ENCODE peak calls at places on chromosomes 13 and 19, in ten cellular contexts. U, F, Y, A, E, S, Z, N, P and K are unnamed samples. For H3K4me1, the result is how much of the 10 kb centered on the place peaks cover.

GRCh38 chr19:14369399-14370168 is 11.7 kb upstream of the ADGRE5 start:
- DNase-seq in U (no peak), S (no peak), F (no peak), Z (no peak), E (no peak), Y (no peak), N (peak), P (no peak), A (no peak), K (peak)

GRCh38 chr19:47107201-47107952 is 6.2 kb downstream of the ZC3H4 start:
- DNase-seq in A (peak), F (no peak), Y (no peak), Z (no peak), N (no peak), E (peak), P (no peak), U (no peak), S (no peak), K (no peak)

GRCh38 chr13:48769107-48769704 is 115.5 kb downstream of the CYSLTR2 start:
- DNase-seq in U (peak), Z (peak), A (peak), S (peak), E (no peak), F (no peak), P (peak), Y (peak), N (peak), K (peak)

GRCh38 chr19:50518091-50519005 is 4.6 kb upstream of the ASPDH start:
- DNase-seq in E (peak), S (no peak), P (no peak), N (no peak), A (no peak), Y (no peak), U (peak), Z (no peak), F (no peak), K (no peak)

GRCh38 chr19:56707821-56708220 is 36.3 kb upstream of the ZNF835 start:
- DNase-seq in P (no peak), S (no peak), Y (no peak), F (no peak), N (no peak), E (no peak), Z (no peak), A (no peak), U (no peak), K (no peak)

GRCh38 chr13:87671031-87671823 is at the start of gene SLITRK5:
- DNase-seq in P (peak), Z (peak), A (peak), F (no peak), S (no peak), Y (peak), U (peak), E (peak), N (peak), K (peak)

GRCh38 chr19:31135841-31136240 is 213.4 kb downstream of the TSHZ3 start:
- DNase-seq in F (no peak), Y (no peak), N (no peak), U (no peak), P (no peak), Z (no peak), S (no peak), E (no peak), A (no peak), K (no peak)

GRCh38 chr13:20090349-20090748 is 70.5 kb downstream of the GJA3 start:
- DNase-seq in A (no peak), U (no peak), E (no peak), F (no peak), S (no peak), P (no peak), N (no peak), Z (no peak), Y (no peak), K (no peak)

GRCh38 chr19:4930664-4931063 is 21.4 kb downstream of the UHRF1 start:
- DNase-seq in P (no peak), Z (no peak), A (no peak), N (no peak), Y (no peak), U (no peak), S (no peak), E (no peak), F (no peak), K (no peak)

GRCh38 chr13:39485314-39485700 is 117.7 kb downstream of the LHFPL6 start:
- DNase-seq in Z (no peak), A (no peak), E (no peak), S (no peak), Y (no peak), F (no peak), N (no peak), P (no peak), U (no peak), K (no peak)

GRCh38 chr13:46296920-46297319 is 85.2 kb downstream of the LRRC63 start:
- DNase-seq in N (no peak), Y (no peak), Z (no peak), E (no peak), F (no peak), A (no peak), U (no peak), P (no peak), S (peak), K (no peak)

GRCh38 chr13:77448689-77449088 is 86.8 kb upstream of the SCEL start:
- DNase-seq in Y (no peak), U (peak), F (no peak), A (no peak), P (no peak), E (no peak), S (no peak), Z (no peak), N (peak), K (no peak)

GRCh38 chr19:11233073-11233472 is 6.3 kb upstream of the ANGPTL8 start:
- DNase-seq in Y (no peak), F (no peak), A (no peak), S (no peak), N (no peak), Z (no peak), P (no peak), U (no peak), E (no peak), K (no peak)

GRCh38 chr13:102197193-102197592 is 204.7 kb downstream of the FGF14 start:
- DNase-seq in A (no peak), P (no peak), E (no peak), Z (no peak), U (peak), Y (no peak), S (no peak), F (no peak), N (no peak), K (no peak)

GRCh38 chr19:21317821-21318220 is 11.4 kb downstream of the ZNF708 start:
- DNase-seq in P (no peak), A (no peak), N (no peak), E (no peak), Z (no peak), S (no peak), Y (no peak), U (peak), F (no peak), K (no peak)

GRCh38 chr19:10018219-10018618 is 4.9 kb downstream of the RDH8 start:
- DNase-seq in A (no peak), Z (no peak), Y (no peak), U (no peak), E (no peak), P (no peak), S (no peak), N (no peak), F (no peak), K (no peak)

GRCh38 chr13:93635687-93636086 is 409.1 kb downstream of the GPC6 start:
- DNase-seq in U (no peak), A (no peak), S (no peak), P (no peak), Z (no peak), Y (no peak), E (no peak), N (no peak), F (no peak), K (no peak)

GRCh38 chr13:106143392-106143791 is 392.1 kb downstream of the EFNB2 start:
- DNase-seq in N (no peak), U (no peak), F (no peak), A (no peak), P (no peak), E (no peak), Z (no peak), Y (no peak), S (no peak), K (no peak)

GRCh38 chr19:49336482-49337266 is 1.5 kb downstream of the CD37 start:
- DNase-seq in F (no peak), Y (no peak), A (no peak), E (peak), U (no peak), N (no peak), S (no peak), P (peak), Z (no peak), K (peak)

GRCh38 chr13:74346960-74347359 is 212.8 kb upstream of the KLF12 start:
- DNase-seq in P (no peak), Z (no peak), S (no peak), U (peak), N (no peak), A (no peak), F (no peak), Y (no peak), E (no peak), K (no peak)

GRCh38 chr19:42242071-42242511 is 311 bp downstream of the GSK3A start:
- DNase-seq in F (no peak), P (no peak), Y (no peak), E (no peak), S (no peak), A (no peak), N (no peak), U (no peak), Z (no peak), K (no peak)

GRCh38 chr13:99087954-99088491 is 110.2 kb upstream of the DOCK9 start:
- DNase-seq in E (peak), P (no peak), U (peak), A (no peak), Y (no peak), N (peak), S (no peak), F (no peak), Z (no peak), K (no peak)

GRCh38 chr19:18158471-18158870 is 5.5 kb downstream of the PIK3R2 start:
- DNase-seq in E (no peak), S (no peak), A (no peak), U (no peak), Z (no peak), N (no peak), F (no peak), P (no peak), Y (no peak), K (no peak)

GRCh38 chr19:18157465-18158063 is 4.6 kb downstream of the PIK3R2 start:
- DNase-seq in S (no peak), Z (peak), E (no peak), A (no peak), F (no peak), P (no peak), N (no peak), Y (no peak), U (peak), K (no peak)

GRCh38 chr19:18156268-18156667 is 3.3 kb downstream of the PIK3R2 start:
- DNase-seq in Z (no peak), S (no peak), N (no peak), F (no peak), U (no peak), P (no peak), Y (no peak), A (no peak), E (peak), K (no peak)

GRCh38 chr19:18155095-18156087 is 2.4 kb downstream of the PIK3R2 start:
- DNase-seq in F (no peak), A (peak), E (peak), S (no peak), P (no peak), U (no peak), Z (no peak), N (peak), Y (no peak), K (no peak)

GRCh38 chr19:18156841-18157464 is 4.0 kb downstream of the PIK3R2 start:
- DNase-seq in U (no peak), S (peak), F (no peak), A (peak), P (no peak), Y (peak), E (peak), N (peak), Z (peak), K (peak)
- TF ChIP-seq POLR2AphosphoS5 in U (no peak), S (peak), F (peak), A (peak), P (peak), Y (peak), E (peak), N (peak), Z (peak), K (no peak)

GRCh38 chr13:98032168-98032567 is 78.7 kb downstream of the IPO5 start:
- DNase-seq in U (no peak), F (no peak), Y (no peak), S (no peak), Z (no peak), P (peak), A (no peak), E (no peak), N (no peak), K (no peak)

GRCh38 chr13:98035373-98035772 is 81.9 kb downstream of the IPO5 start:
- DNase-seq in U (no peak), Z (no peak), F (no peak), P (peak), N (no peak), S (no peak), A (no peak), Y (no peak), E (no peak), K (no peak)

GRCh38 chr13:98039261-98039660 is 85.8 kb downstream of the IPO5 start:
- DNase-seq in E (no peak), S (no peak), U (no peak), A (no peak), N (no peak), Z (no peak), F (no peak), P (peak), Y (no peak), K (no peak)

DNA sequence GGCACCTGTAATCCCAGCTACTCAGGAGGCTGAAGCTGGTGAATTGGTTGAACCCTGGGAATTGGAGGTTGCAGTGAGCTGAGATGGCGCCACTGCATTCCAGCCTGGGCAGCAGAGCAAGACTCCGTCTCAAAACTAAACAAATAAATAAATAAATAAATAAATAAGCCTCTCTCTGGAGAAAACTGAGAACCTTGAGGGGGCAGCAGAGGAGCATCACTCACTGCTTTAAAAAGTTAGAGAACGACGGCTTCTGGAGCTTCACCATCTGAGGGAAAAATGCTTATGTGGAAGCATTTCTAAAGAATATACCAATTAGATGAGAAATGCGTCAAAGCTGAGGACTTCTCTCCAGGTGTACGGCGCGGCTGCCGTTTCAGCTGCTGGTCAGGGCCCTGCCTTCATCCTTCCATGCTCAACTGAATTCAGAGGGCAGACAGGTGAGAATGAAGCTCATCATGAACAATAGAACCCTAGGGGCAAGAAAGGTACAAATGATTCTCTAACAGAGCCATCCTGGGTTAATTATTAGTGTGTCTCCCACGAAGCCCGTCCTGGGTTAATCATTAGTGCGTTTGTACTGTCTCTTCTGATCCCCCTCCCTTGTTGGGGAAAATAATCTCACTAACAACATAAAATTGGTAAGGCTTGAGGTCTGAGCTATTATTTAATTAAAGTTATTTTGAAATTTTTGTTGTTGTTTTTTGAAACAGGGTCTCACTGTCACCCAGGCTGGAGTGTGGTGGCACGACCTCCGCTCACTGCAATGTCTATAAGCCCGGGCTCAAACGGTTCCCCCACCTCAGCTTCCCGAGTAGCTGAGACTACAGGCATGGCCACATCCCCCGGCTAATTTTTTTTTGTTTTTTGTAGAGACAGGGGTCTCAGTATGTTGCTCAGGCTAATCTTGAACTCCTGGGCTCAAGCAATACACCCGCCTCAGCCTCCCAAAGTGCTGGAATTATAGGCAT is 80.1 kb downstream of the IPO5 start:
- DNase-seq in N (no peak), P (peak), Z (peak), Y (no peak), F (no peak), A (no peak), U (peak), E (no peak), S (peak), K (no peak)
- TF ChIP-seq CTCF in N (peak), P (peak), Z (no peak), Y (no peak), F (no peak), A (peak), U (peak), E (no peak), S (peak), K (no peak)

GRCh38 chr19:39946532-39946931 is 12.1 kb upstream of the FCGBP start:
- DNase-seq in P (peak), A (peak), Y (no peak), F (no peak), U (no peak), Z (no peak), S (no peak), N (no peak), E (no peak), K (no peak)
- H3K4me1 ChIP-seq in P (under half), A (under half), Y (under half), F (under half), U (under half), Z (under half), S (under half), N (under half), E (under half), K (under half)

GRCh38 chr19:44846455-44847143 is 502 bp downstream of the NECTIN2 start:
- DNase-seq in E (peak), A (no peak), Y (peak), S (no peak), Z (peak), N (peak), U (peak), P (no peak), F (no peak), K (peak)

GRCh38 chr19:44847144-44848035 is 1.3 kb downstream of the NECTIN2 start:
- DNase-seq in Z (peak), E (peak), Y (peak), S (peak), N (peak), A (peak), F (no peak), P (no peak), U (peak), K (peak)

GRCh38 chr19:44845286-44845611 is 848 bp upstream of the NECTIN2 start:
- DNase-seq in P (no peak), S (no peak), U (no peak), Y (peak), Z (peak), N (no peak), E (peak), A (no peak), F (no peak), K (no peak)

GRCh38 chr19:44848036-44848804 is 2.1 kb downstream of the NECTIN2 start:
- DNase-seq in P (no peak), N (no peak), U (peak), A (no peak), F (no peak), Z (peak), S (no peak), E (no peak), Y (peak), K (no peak)

DNA sequence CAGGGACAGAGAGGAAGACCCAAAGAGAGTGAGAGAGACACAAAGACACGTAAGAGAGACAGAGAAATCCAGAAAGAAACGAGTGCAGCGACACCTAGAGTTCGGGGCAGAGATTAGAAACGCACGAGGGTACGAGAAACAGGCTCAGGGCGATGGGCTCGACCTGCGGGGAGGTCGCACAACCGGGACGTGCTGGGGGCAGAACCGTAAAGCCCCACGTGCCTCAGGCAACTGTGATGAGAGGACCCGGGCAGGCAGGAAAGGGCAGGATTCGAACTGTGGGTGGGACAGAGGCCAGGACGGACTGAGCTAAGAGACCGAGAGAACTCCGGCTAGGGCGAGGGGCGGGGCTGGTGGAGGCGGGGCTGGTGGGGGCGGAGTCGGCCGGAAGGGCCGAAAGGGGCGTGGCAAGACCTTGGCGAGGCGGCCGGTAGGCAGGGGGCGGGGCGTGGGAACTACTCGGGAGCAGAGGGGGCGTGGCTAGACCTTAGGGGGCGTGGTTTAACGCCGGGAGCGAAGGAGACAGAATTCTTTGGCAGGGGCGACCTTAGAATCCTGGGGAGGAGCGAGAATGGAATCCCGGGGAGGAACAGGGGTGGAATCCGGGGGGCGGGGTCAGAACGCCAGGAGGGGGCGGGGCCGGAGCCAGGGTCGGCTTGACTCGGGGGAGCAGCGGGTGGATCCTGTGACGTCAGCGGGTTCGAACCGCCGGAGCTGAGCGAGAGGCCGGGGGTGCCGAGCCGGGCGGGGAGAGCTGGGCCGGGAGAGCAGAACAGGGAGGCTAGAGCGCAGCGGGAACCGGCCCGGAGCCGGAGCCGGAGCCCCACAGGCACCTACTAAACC is at the start of gene NECTIN2:
- DNase-seq in Z (peak), N (peak), U (peak), Y (peak), F (peak), P (peak), S (peak), A (peak), E (peak), K (peak)
- TF ChIP-seq POLR2AphosphoS5 in Z (peak), N (peak), U (peak), Y (peak), F (no peak), P (peak), S (peak), A (peak), E (peak), K (peak)

DNA sequence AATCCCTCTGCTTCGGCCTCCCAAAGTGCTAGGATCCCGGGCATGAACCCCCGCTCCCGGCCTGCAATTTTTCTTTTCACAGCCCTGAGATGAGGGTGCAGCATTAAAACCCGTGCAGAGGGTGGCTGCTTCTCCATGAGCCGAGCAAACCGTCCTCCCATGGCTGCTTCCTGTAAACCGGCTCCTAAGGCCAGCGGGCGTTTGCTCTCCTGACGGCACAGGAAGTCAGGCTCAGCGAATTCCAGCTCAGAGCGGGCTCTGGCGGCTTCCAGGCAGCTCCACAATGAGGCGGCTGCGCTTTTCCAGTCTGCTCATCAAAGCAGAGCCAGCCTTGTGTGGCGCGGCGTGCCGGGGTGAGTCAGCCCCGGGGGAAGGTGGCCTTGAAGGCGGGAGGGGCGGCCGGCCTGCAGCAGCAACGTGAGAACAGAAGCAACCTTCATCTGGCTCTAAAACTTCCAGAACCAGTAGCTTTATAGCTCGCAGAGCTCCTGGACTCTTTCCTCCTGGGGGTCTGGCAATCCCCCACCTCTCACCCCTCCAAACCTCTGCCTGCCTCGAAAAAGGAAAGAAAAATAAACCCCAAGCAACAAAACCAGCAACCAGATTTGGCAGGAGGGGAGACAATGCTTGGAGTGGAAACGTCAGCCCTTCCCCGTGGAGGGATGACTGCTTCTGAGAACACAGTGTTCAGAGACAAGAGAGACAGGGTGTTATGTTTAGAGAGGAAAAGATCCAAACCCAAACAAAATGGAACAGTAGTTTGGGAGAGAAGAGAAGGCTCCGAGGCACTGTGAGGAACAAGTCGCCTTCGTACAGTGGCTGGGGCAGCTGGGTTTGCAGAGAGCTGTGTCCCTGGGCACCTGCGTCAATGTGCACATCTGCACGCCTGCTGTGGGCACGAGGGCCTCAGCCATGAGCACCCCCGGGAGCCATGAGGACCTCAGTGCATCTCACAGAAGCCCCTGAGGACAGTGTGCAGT is 67.8 kb downstream of the GADD45B start:
- DNase-seq in P (peak), N (peak), E (peak), Z (peak), U (peak), A (peak), F (no peak), S (peak), Y (peak), K (peak)
- TF ChIP-seq CTCF in P (peak), N (no peak), E (no peak), Z (peak), U (no peak), A (peak), F (no peak), S (no peak), Y (no peak), K (peak)